ENCODE peak calls at places on chromosome 14, in eight cellular contexts. L, H, B, T, V, N, J and P are unnamed samples.
A peak's percentile ranks its signal among the peaks of the same experiment; 100 is the strongest.

GRCh38 chr14:62143235-62143634 is 381.0 kb downstream of the SNAPC1 start:
- DNase-seq in L (no peak), H (peak; percentile 54), B (peak; percentile 84), T (no peak), V (no peak), N (no peak), J (no peak), P (no peak)

GRCh38 chr14:54364555-54365415 is 32.0 kb upstream of the CDKN3 start:
- DNase-seq in L (peak; percentile 22), H (peak; percentile 81), B (peak; percentile 85), T (no peak), V (no peak), N (no peak), J (no peak), P (no peak)

GRCh38 chr14:39232554-39233415 is 930 bp upstream of the MIA2 start:
- DNase-seq in L (peak; percentile 5), H (peak; percentile 91), B (peak; percentile 83), T (no peak), V (peak; percentile 23), N (no peak), J (no peak), P (no peak)

GRCh38 chr14:102121567-102121966 is 18.1 kb upstream of the WDR20 start:
- DNase-seq in L (no peak), H (no peak), B (no peak), T (no peak), V (no peak), N (no peak), J (no peak), P (no peak)

GRCh38 chr14:92716131-92716530 is 32.3 kb downstream of the LGMN start:
- DNase-seq in L (no peak), H (no peak), B (no peak), T (no peak), V (no peak), N (no peak), J (no peak), P (no peak)

GRCh38 chr14:32567543-32568384 is 238.7 kb downstream of the AKAP6 start:
- DNase-seq in L (no peak), H (peak; percentile 31), B (peak; percentile 23), T (no peak), V (no peak), N (no peak), J (no peak), P (no peak)

GRCh38 chr14:76937181-76938091 is 91.1 kb downstream of the IRF2BPL start:
- DNase-seq in L (no peak), H (peak; percentile 82), B (peak; percentile 87), T (no peak), V (no peak), N (peak; percentile 28), J (no peak), P (no peak)

GRCh38 chr14:97283450-97284230 is 486.5 kb downstream of the VRK1 start:
- DNase-seq in L (no peak), H (no peak), B (no peak), T (no peak), V (no peak), N (no peak), J (no peak), P (no peak)

GRCh38 chr14:101731187-101732080 is 30.1 kb upstream of the PPP2R5C start:
- DNase-seq in L (no peak), H (peak; percentile 79), B (peak; percentile 51), T (peak; percentile 69), V (peak; percentile 78), N (peak; percentile 52), J (peak; percentile 88), P (no peak)

GRCh38 chr14:69858801-69859200 is 20.4 kb upstream of the SMOC1 start:
- DNase-seq in L (no peak), H (no peak), B (no peak), T (no peak), V (no peak), N (no peak), J (no peak), P (no peak)

GRCh38 chr14:78863143-78863542 is 693.0 kb downstream of the NRXN3 start:
- DNase-seq in L (peak; percentile 71), H (peak; percentile 48), B (peak; percentile 25), T (no peak), V (peak; percentile 15), N (peak; percentile 25), J (no peak), P (peak; percentile 35)

GRCh38 chr14:104149278-104149595 is 10.8 kb downstream of the KIF26A start:
- DNase-seq in L (no peak), H (no peak), B (no peak), T (no peak), V (no peak), N (no peak), J (no peak), P (no peak)

GRCh38 chr14:104151028-104151385 is 12.6 kb downstream of the KIF26A start:
- DNase-seq in L (no peak), H (no peak), B (no peak), T (no peak), V (no peak), N (no peak), J (no peak), P (no peak)

GRCh38 chr14:104151546-104152245 is 13.3 kb downstream of the KIF26A start:
- DNase-seq in L (no peak), H (no peak), B (no peak), T (no peak), V (no peak), N (no peak), J (no peak), P (no peak)

GRCh38 chr14:104149617-104150141 is 11.3 kb downstream of the KIF26A start:
- DNase-seq in L (peak; percentile 55), H (no peak), B (no peak), T (no peak), V (no peak), N (no peak), J (no peak), P (no peak)

DNA sequence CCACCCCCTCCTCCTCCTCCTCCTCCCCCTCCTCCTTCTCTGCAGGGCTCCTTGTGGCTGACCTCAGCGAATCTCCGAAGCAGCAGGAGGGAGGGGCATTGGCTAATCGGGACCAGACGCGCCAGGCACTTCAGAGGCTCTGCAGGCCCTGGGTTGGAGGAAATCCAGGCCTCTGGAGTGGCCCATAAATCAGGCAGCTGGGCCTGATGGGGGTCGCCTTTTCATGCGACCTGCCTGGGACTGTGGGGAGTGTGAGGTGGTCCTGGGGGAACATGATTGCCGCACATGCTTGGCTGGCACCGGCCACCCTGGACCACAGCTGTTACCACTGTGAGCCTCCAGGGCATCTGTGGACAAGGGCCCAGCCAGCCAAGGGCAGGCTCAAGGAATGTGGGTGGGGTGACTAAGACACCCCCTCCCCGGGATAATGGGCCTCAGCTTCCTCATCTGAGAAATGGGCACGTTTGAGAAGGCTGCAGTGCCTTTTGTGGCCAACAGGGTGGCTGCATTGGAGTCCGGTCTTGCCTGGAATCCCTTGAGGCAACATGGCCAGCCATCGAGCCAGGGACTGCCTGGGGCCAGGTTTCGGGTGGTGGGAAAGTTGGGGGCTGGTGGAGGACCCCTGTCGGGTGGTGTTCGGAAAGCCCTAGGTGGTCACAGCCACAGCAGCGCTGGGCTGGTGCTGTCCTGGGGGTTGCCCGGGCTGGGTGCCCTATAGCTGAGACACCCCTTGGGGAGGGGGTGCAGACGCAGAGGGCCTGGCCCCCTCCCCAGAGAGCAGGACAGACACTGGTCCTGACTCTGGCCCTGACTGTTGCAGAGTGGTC is 12.0 kb downstream of the KIF26A start:
- DNase-seq in L (no peak), H (peak; percentile 4), B (no peak), T (no peak), V (no peak), N (peak; percentile 24), J (no peak), P (no peak)
- TF ChIP-seq CTCF in L (peak; percentile 61), H (peak; percentile 20), B (peak; percentile 23), T (no peak), V (peak; percentile 3), N (peak; percentile 47), J (no peak), P (peak; percentile 41)

GRCh38 chr14:87286826-87287225 is 706.2 kb downstream of the GALC start:
- DNase-seq in L (no peak), H (no peak), B (no peak), T (no peak), V (no peak), N (no peak), J (no peak), P (no peak)

GRCh38 chr14:87283547-87283946 is 709.4 kb downstream of the GALC start:
- DNase-seq in L (no peak), H (no peak), B (no peak), T (no peak), V (no peak), N (no peak), J (no peak), P (no peak)

GRCh38 chr14:87286191-87286590 is 706.8 kb downstream of the GALC start:
- DNase-seq in L (no peak), H (no peak), B (no peak), T (no peak), V (no peak), N (no peak), J (no peak), P (no peak)
- TF ChIP-seq CTCF in L (no peak), H (no peak), B (no peak), T (no peak), V (no peak), N (no peak), J (no peak), P (no peak)

GRCh38 chr14:34051966-34052657 is 101.2 kb upstream of the EGLN3 start:
- DNase-seq in L (no peak), H (peak; percentile 71), B (peak; percentile 60), T (no peak), V (peak; percentile 33), N (no peak), J (no peak), P (no peak)

GRCh38 chr14:34056081-34056480 is 105.2 kb upstream of the EGLN3 start:
- DNase-seq in L (no peak), H (no peak), B (no peak), T (no peak), V (no peak), N (no peak), J (no peak), P (no peak)

GRCh38 chr14:34052658-34053014 is 101.8 kb upstream of the EGLN3 start:
- DNase-seq in L (no peak), H (peak; percentile 53), B (no peak), T (no peak), V (no peak), N (no peak), J (no peak), P (no peak)

GRCh38 chr14:34055545-34055944 is 104.7 kb upstream of the EGLN3 start:
- DNase-seq in L (no peak), H (no peak), B (no peak), T (no peak), V (no peak), N (no peak), J (no peak), P (no peak)

DNA sequence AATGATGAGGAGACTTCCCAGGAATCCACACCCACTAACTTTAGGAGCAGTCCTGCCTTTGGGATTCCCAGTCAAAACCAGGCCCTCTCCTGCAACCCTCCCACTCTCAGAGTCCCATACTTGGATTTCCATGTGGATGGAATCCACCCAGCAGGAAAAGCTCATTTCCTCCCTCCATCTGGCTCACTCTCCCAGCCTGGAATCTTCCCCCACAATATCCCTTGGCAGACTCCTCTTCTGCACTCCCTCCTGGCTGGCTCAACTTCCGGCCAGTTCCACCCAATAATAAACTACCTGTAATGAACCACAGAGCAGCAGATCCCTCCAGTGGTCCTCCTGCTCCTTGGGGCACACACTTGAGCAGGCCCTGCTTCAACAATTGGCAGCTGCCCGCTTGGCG is 102.8 kb upstream of the EGLN3 start:
- DNase-seq in L (peak; percentile 11), H (peak; percentile 85), B (peak; percentile 77), T (no peak), V (no peak), N (no peak), J (no peak), P (no peak)
- TF ChIP-seq CTCF in L (no peak), H (peak; percentile 43), B (peak; percentile 46), T (no peak), V (no peak), N (no peak), J (no peak), P (no peak)

GRCh38 chr14:94028450-94028826 is 2.3 kb downstream of the OTUB2 start:
- DNase-seq in L (no peak), H (peak; percentile 31), B (no peak), T (no peak), V (peak; percentile 43), N (no peak), J (no peak), P (no peak)
- TF ChIP-seq CTCF in L (no peak), H (no peak), B (no peak), T (no peak), V (no peak), N (no peak), J (no peak), P (no peak)